ENCODE peak calls at places on chromosome 13, in six cellular contexts. Z, L, M, C, G and S are unnamed samples.

GRCh38 chr13:43730642-43731041 is 56.1 kb downstream of the ENOX1 start:
- DNase-seq in Z (no peak), L (no peak), M (no peak), C (peak), G (peak), S (no peak)

GRCh38 chr13:49784886-49785570 is 7.5 kb downstream of the KPNA3 start:
- DNase-seq in Z (no peak), L (no peak), M (no peak), C (no peak), G (no peak), S (no peak)

GRCh38 chr13:109297628-109298027 is 488.8 kb downstream of the IRS2 start:
- DNase-seq in Z (no peak), L (no peak), M (no peak), C (no peak), G (peak), S (no peak)

GRCh38 chr13:24619302-24619701 is 60.9 kb upstream of the ATP12A start:
- DNase-seq in Z (no peak), L (no peak), M (no peak), C (no peak), G (no peak), S (no peak)

GRCh38 chr13:24747248-24748151 is 16.5 kb upstream of the RNF17 start:
- DNase-seq in Z (no peak), L (no peak), M (peak), C (peak), G (no peak), S (peak)

GRCh38 chr13:44768775-44769578 is 192.8 kb upstream of the TSC22D1 start:
- DNase-seq in Z (peak), L (no peak), M (no peak), C (peak), G (no peak), S (no peak)

GRCh38 chr13:70473912-70474311 is 365.7 kb upstream of the KLHL1 start:
- DNase-seq in Z (no peak), L (no peak), M (no peak), C (no peak), G (no peak), S (no peak)

GRCh38 chr13:114167885-114168284 is 11.2 kb upstream of the CFAP97D2 start:
- DNase-seq in Z (no peak), L (no peak), M (no peak), C (no peak), G (no peak), S (no peak)

GRCh38 chr13:24734951-24735350 is 29.0 kb upstream of the RNF17 start:
- DNase-seq in Z (no peak), L (no peak), M (no peak), C (no peak), G (no peak), S (no peak)

GRCh38 chr13:109747524-109747923 is 38.9 kb downstream of the IRS2 start:
- DNase-seq in Z (no peak), L (no peak), M (no peak), C (no peak), G (no peak), S (no peak)

GRCh38 chr13:28035146-28035782 is 46.8 kb upstream of the URAD start:
- DNase-seq in Z (no peak), L (no peak), M (no peak), C (peak), G (no peak), S (no peak)